ENCODE peak calls at places on chromosomes 4 and X, in seven cellular contexts. R is coronary artery, I is astrocyte of the spinal cord, M is heart left ventricle, S is colonic mucosa, Y is fibroblast of mammary gland, Z is PC-9. G is an unnamed sample.

GRCh38 chr4:67087897-67088296 is 457.4 kb downstream of the CENPC start:
- DNase-seq in R (no peak), I (peak; percentile 5), S (peak; percentile 45), Y (peak; percentile 30), M (peak; percentile 19), Z (no peak), G (peak; percentile 3)

GRCh38 chr4:153019906-153020305 is 83.8 kb downstream of the FHDC1 start:
- DNase-seq in Y (no peak), I (no peak), R (no peak), M (no peak), Z (no peak), S (no peak), G (no peak)

GRCh38 chrX:113522814-113523213 is 682.2 kb upstream of the AMOT start:
- DNase-seq in M (no peak), Y (peak; percentile 25), S (no peak), R (no peak), I (no peak), Z (no peak), G (peak; percentile 22)

GRCh38 chr4:98828801-98829200 is 100.1 kb downstream of the EIF4E start:
- DNase-seq in M (no peak), Y (peak; percentile 17), I (peak; percentile 12), R (no peak), Z (peak; percentile 52), S (peak; percentile 27), G (no peak)

GRCh38 chr4:11252149-11252548 is 176.5 kb downstream of the HS3ST1 start:
- DNase-seq in Z (no peak), S (no peak), M (no peak), R (no peak), I (no peak), Y (no peak), G (no peak)

GRCh38 chr4:93103042-93103441 is 725.5 kb upstream of the ATOH1 start:
- DNase-seq in M (no peak), S (no peak), I (no peak), R (no peak), Y (no peak), Z (no peak), G (no peak)

GRCh38 chr4:6369035-6369434 is 99.4 kb downstream of the WFS1 start:
- DNase-seq in M (no peak), R (no peak), Z (no peak), S (no peak), Y (no peak), I (no peak), G (no peak)

GRCh38 chr4:8347660-8348059 is 78.1 kb downstream of the HTRA3 start:
- DNase-seq in Z (no peak), Y (no peak), M (no peak), I (no peak), S (no peak), R (peak; percentile 62), G (no peak)

GRCh38 chr4:186920486-186920885 is 196.8 kb upstream of the FAT1 start:
- DNase-seq in R (no peak), Y (peak; percentile 63), Z (no peak), M (no peak), S (no peak), I (peak; percentile 64), G (peak; percentile 31)

GRCh38 chr4:89049853-89050252 is 7.1 kb downstream of the FAM13A start:
- DNase-seq in Y (no peak), I (no peak), Z (no peak), S (no peak), M (no peak), R (no peak), G (no peak)

GRCh38 chrX:38282044-38282443 is 45.3 kb downstream of the RPGR start:
- DNase-seq in Z (no peak), I (no peak), M (no peak), S (no peak), Y (peak; percentile 39), R (no peak), G (peak; percentile 50)

GRCh38 chrX:49876750-49877149 is 2.5 kb upstream of the USP27X start:
- DNase-seq in Z (no peak), I (peak; percentile 8), R (no peak), S (peak; percentile 38), Y (peak; percentile 35), M (no peak), G (peak; percentile 38)

GRCh38 chrX:28756647-28757046 is 169.4 kb downstream of the IL1RAPL1 start:
- DNase-seq in S (no peak), M (no peak), I (no peak), Y (no peak), Z (no peak), R (no peak), G (peak; percentile 2)

GRCh38 chr4:128974203-128974602 is 119.1 kb downstream of the SCLT1 start:
- DNase-seq in M (no peak), S (no peak), R (no peak), I (peak; percentile 64), Y (peak; percentile 3), Z (no peak), G (peak; percentile 60)

GRCh38 chr4:128600410-128600809 is 209.1 kb upstream of the JADE1 start:
- DNase-seq in S (no peak), Z (no peak), R (no peak), M (no peak), Y (peak; percentile 14), I (peak; percentile 29), G (peak; percentile 78)

GRCh38 chrX:153063315-153063714 is 7.0 kb downstream of the PNMA3 start:
- DNase-seq in Z (no peak), S (no peak), I (peak; percentile 10), M (no peak), R (no peak), Y (peak; percentile 6), G (peak; percentile 52)

GRCh38 chr4:123398803-123399637 is 2.4 kb downstream of the SPRY1 start:
- DNase-seq in R (peak; percentile 78), Y (peak; percentile 75), M (peak; percentile 66), S (peak; percentile 78), I (peak; percentile 78), Z (peak; percentile 85), G (peak; percentile 86)

GRCh38 chr4:185774815-185775684 is 36.9 kb downstream of the SORBS2 start:
- DNase-seq in S (peak; percentile 27), Z (no peak), I (peak; percentile 96), R (peak; percentile 86), M (no peak), Y (peak; percentile 71), G (peak; percentile 79)

GRCh38 chr4:1309261-1310010 is 19.7 kb downstream of the MAEA start:
- DNase-seq in R (peak; percentile 95), Z (no peak), M (peak; percentile 88), Y (peak; percentile 93), S (peak; percentile 79), I (peak; percentile 91), G (peak; percentile 92)

GRCh38 chr4:6308890-6309643 is 39.4 kb downstream of the WFS1 start:
- DNase-seq in I (no peak), Y (no peak), M (peak; percentile 49), Z (no peak), S (no peak), R (no peak), G (no peak)

GRCh38 chr4:48949518-48950207 is 36.4 kb upstream of the CWH43 start:
- DNase-seq in Z (no peak), R (no peak), M (no peak), S (no peak), I (peak; percentile 40), Y (peak; percentile 64), G (peak; percentile 62)

GRCh38 chr4:143538979-143539669 is 25.6 kb downstream of the SMARCA5 start:
- DNase-seq in S (no peak), Y (no peak), M (no peak), I (no peak), R (no peak), Z (no peak), G (no peak)

GRCh38 chr4:2832981-2833670 is 10.5 kb upstream of the ADD1 start:
- DNase-seq in I (no peak), Y (no peak), S (no peak), M (peak; percentile 12), Z (no peak), R (no peak), G (no peak)

GRCh38 chr4:114077610-114078009 is 98.2 kb upstream of the ARSJ start:
- DNase-seq in S (no peak), Z (no peak), Y (peak; percentile 95), R (no peak), I (peak; percentile 86), M (no peak), G (peak; percentile 86)

GRCh38 chrX:45598841-45599240 is 398.2 kb upstream of the DIPK2B start:
- DNase-seq in Y (peak; percentile 22), M (no peak), I (peak; percentile 58), S (no peak), Z (no peak), R (no peak), G (peak; percentile 46)

GRCh38 chr4:164572877-164573279 is 181.1 kb upstream of the SMIM31 start:
- DNase-seq in I (peak; percentile 49), M (no peak), S (no peak), R (no peak), Z (no peak), Y (peak; percentile 67), G (peak; percentile 57)

GRCh38 chrX:1727531-1728027 is 112.7 kb downstream of the ASMT start:
- DNase-seq in R (no peak), Z (peak; percentile 65), M (no peak), I (no peak), S (no peak), Y (no peak), G (no peak)

GRCh38 chrX:150696836-150697235 is 3.6 kb downstream of the MTMR1 start:
- DNase-seq in I (no peak), Y (no peak), S (no peak), M (no peak), R (no peak), Z (no peak), G (no peak)
- H3K4me3 ChIP-seq in I (no peak overlapping the region), Y (no peak overlapping the region), S (no peak overlapping the region), M (no peak overlapping the region), R (no peak overlapping the region), Z (no peak overlapping the region), G (no peak overlapping the region)

DNA sequence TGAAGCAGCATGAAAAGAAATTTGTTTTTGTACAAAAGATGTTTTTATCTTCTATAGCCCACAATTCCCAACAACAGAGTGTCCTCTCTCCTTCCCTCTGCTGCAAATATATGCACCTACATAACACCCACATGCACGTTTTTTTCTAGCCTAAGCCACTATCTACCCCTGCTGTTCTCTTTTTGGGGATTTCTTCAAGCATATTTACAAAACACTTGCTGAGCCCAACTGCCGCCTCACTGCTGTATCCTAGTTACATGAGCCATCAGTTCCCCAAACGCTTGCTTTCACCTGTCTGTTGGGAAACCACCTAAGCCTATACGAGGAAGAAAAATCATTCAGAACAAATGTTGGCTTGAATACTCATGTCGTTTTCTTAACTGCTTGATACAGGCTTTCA is 127.2 kb downstream of the CHRNA9 start:
- DNase-seq in R (no peak), Z (no peak), M (no peak), Y (no peak), S (no peak), I (no peak), G (no peak)
- TF ChIP-seq CTCF in R (no peak), Z (no peak), M (no peak), Y (no peak), S (no peak), I (no peak), G (no peak)

GRCh38 chrX:72095370-72095769 is 36.3 kb downstream of the RTL5 start:
- DNase-seq in S (no peak), Y (no peak), M (no peak), Z (no peak), I (no peak), R (no peak), G (no peak)
- H3K4me3 ChIP-seq in S (no peak overlapping the region), Y (no peak overlapping the region), M (no peak overlapping the region), Z (no peak overlapping the region), I (no peak overlapping the region), R (no peak overlapping the region), G (no peak overlapping the region)

GRCh38 chrX:80246273-80246672 is 174.0 kb upstream of the TENT5D start:
- DNase-seq in R (no peak), Y (peak; percentile 1), M (no peak), I (no peak), S (no peak), Z (no peak), G (peak; percentile 22)
- TF ChIP-seq CTCF in R (no peak), Y (no peak), M (no peak), I (no peak), S (no peak), Z (no peak), G (no peak)

GRCh38 chr4:73860884-73861283 is 7.8 kb downstream of the PF4V1 start:
- DNase-seq in I (no peak), R (no peak), S (no peak), Y (no peak), Z (no peak), M (no peak), G (no peak)
- H3K4me3 ChIP-seq in I (no peak overlapping the region), R (no peak overlapping the region), S (no peak overlapping the region), Y (no peak overlapping the region), Z (no peak overlapping the region), M (no peak overlapping the region), G (no peak overlapping the region)

G was measured in fibroblast of the aortic adventitia.